ENCODE peak calls at places on chromosomes 7 and 10, in five cellular contexts. P, K, R, L and J are unnamed samples.

GRCh38 chr7:28662236-28662635 is 249.9 kb downstream of the CREB5 start:
- DNase-seq in P (no peak), K (no peak), R (no peak), L (no peak), J (no peak)

GRCh38 chr7:154231732-154232131 is 179.5 kb downstream of the DPP6 start:
- DNase-seq in P (peak; percentile 36), K (no peak), R (peak; percentile 19), L (no peak), J (no peak)

GRCh38 chr7:1288390-1288995 is 55.8 kb downstream of the UNCX start:
- DNase-seq in P (no peak), K (no peak), R (no peak), L (no peak), J (no peak)

GRCh38 chr10:121845044-121845784 is 82.6 kb downstream of the ATE1 start:
- DNase-seq in P (no peak), K (no peak), R (no peak), L (no peak), J (no peak)

GRCh38 chr7:5528071-5528814 is 104.6 kb upstream of the TNRC18 start:
- DNase-seq in P (peak; percentile 35), K (no peak), R (no peak), L (no peak), J (no peak)

GRCh38 chr10:79027147-79028055 is 41.4 kb upstream of the ZMIZ1 start:
- DNase-seq in P (no peak), K (no peak), R (no peak), L (no peak), J (no peak)

GRCh38 chr10:28349892-28350291 is 47.0 kb upstream of the MPP7 start:
- DNase-seq in P (no peak), K (no peak), R (no peak), L (no peak), J (no peak)

GRCh38 chr10:77377034-77377433 is 260.6 kb downstream of the KCNMA1 start:
- DNase-seq in P (no peak), K (no peak), R (no peak), L (no peak), J (no peak)

GRCh38 chr7:50953820-50954219 is 171.1 kb upstream of the GRB10 start:
- DNase-seq in P (no peak), K (no peak), R (no peak), L (no peak), J (peak; percentile 34)

GRCh38 chr7:93535616-93536015 is 38.9 kb downstream of the CALCR start:
- DNase-seq in P (no peak), K (no peak), R (no peak), L (no peak), J (no peak)